ENCODE peak calls at places on chromosomes 13 and 19, in four cellular contexts. U is left ventricle myocardium inferior, X is HCT116, G is progenitor cell of endocrine pancreas. R is an unnamed sample.

GRCh38 chr19:35253316-35254286 is 4.8 kb downstream of the LSR start:
- DNase-seq in U (no peak), X (no peak), G (no peak), R (no peak)

GRCh38 chr19:35468637-35469036 is 20.6 kb downstream of the FFAR2 start:
- DNase-seq in U (peak; percentile 39), X (peak; percentile 22), G (no peak), R (peak; percentile 43)

GRCh38 chr19:17681505-17682125 is 6.5 kb downstream of the UNC13A start:
- DNase-seq in U (peak; percentile 31), X (no peak), G (peak; percentile 54), R (no peak)

GRCh38 chr13:95191821-95192220 is 109.4 kb downstream of the ABCC4 start:
- DNase-seq in U (peak; percentile 71), X (peak; percentile 45), G (peak; percentile 85), R (peak; percentile 49)

GRCh38 chr13:31747966-31748365 is 8.6 kb downstream of the RXFP2 start:
- DNase-seq in U (no peak), X (no peak), G (no peak), R (no peak)

GRCh38 chr13:76856141-76856571 is 30.0 kb downstream of the KCTD12 start:
- DNase-seq in U (no peak), X (no peak), G (no peak), R (no peak)

GRCh38 chr19:20385056-20385455 is 180.5 kb downstream of the ZNF737 start:
- DNase-seq in U (no peak), X (no peak), G (no peak), R (no peak)

GRCh38 chr19:34313188-34313587 is 51.8 kb upstream of the GPI start:
- DNase-seq in U (no peak), X (no peak), G (no peak), R (no peak)

GRCh38 chr13:49998714-49999624 is 2.1 kb downstream of the TRIM13 start:
- DNase-seq in U (no peak), X (no peak), G (no peak), R (no peak)

GRCh38 chr13:71218960-71219359 is 648.0 kb downstream of the DACH1 start:
- DNase-seq in U (no peak), X (no peak), G (no peak), R (no peak)

GRCh38 chr19:13881692-13882418 is 4.9 kb downstream of the NANOS3 start:
- DNase-seq in U (no peak), X (no peak), G (no peak), R (no peak)

GRCh38 chr13:75417006-75417384 is 65.0 kb downstream of the TBC1D4 start:
- DNase-seq in U (no peak), X (no peak), G (no peak), R (no peak)

GRCh38 chr13:25584975-25585374 is 213.2 kb downstream of the ATP8A2 start:
- DNase-seq in U (no peak), X (no peak), G (no peak), R (no peak)

GRCh38 chr13:98333481-98333880 is 156.4 kb upstream of the RNF113B start:
- DNase-seq in U (no peak), X (no peak), G (no peak), R (no peak)

GRCh38 chr19:28482221-28482620 is 730.7 kb downstream of the UQCRFS1 start:
- DNase-seq in U (no peak), X (no peak), G (no peak), R (no peak)

GRCh38 chr13:109465151-109465550 is 321.2 kb downstream of the IRS2 start:
- DNase-seq in U (no peak), X (no peak), G (no peak), R (no peak)

GRCh38 chr19:33150852-33151518 is 19.1 kb downstream of the WDR88 start:
- DNase-seq in U (no peak), X (no peak), G (no peak), R (no peak)

GRCh38 chr19:45577111-45577905 is 7.3 kb downstream of the OPA3 start:
- DNase-seq in U (peak; percentile 49), X (no peak), G (peak; percentile 30), R (no peak)

GRCh38 chr19:51607077-51607476 is 23.1 kb downstream of the SIGLEC5 start:
- DNase-seq in U (no peak), X (no peak), G (no peak), R (peak; percentile 6)

GRCh38 chr19:14440049-14440448 is 6.9 kb downstream of the PKN1 start:
- DNase-seq in U (peak; percentile 82), X (no peak), G (no peak), R (peak; percentile 73)

GRCh38 chr19:13398780-13399726 is 107.2 kb downstream of the CACNA1A start:
- DNase-seq in U (peak; percentile 19), X (peak; percentile 80), G (no peak), R (no peak)

GRCh38 chr13:34863360-34864135 is 78.5 kb upstream of the NBEA start:
- DNase-seq in U (no peak), X (peak; percentile 68), G (no peak), R (no peak)

GRCh38 chr13:106183410-106184128 is 351.9 kb downstream of the EFNB2 start:
- DNase-seq in U (no peak), X (no peak), G (no peak), R (no peak)

GRCh38 chr13:109567315-109567714 is 219.1 kb downstream of the IRS2 start:
- DNase-seq in U (no peak), X (no peak), G (no peak), R (no peak)

R was measured in activated CD4-positive, alpha-beta T cell treated with anti-CD3 and anti-CD28 coated beads for 24 hours.